ENCODE peak calls at places on chromosomes 16 and 17, in nine cellular contexts. Q is Calu3; L is iris pigment epithelial cell; A is A549; E is GM12878; M is CD8-positive, alpha-beta memory T cell; B is IMR-90; R is MCF 10A; J is kidney glomerular epithelial cell. T is an unnamed sample.

GRCh38 chr16:27441998-27442397 is 40.0 kb downstream of the IL21R start:
- DNase-seq in Q (no peak), L (no peak), A (no peak), E (no peak), M (no peak), B (no peak), R (no peak), J (no peak), T (no peak)

GRCh38 chr17:49707246-49707607 is 537 bp downstream of the SLC35B1 start:
- DNase-seq in Q (peak), L (peak), A (no peak), E (no peak), M (peak), B (no peak), R (no peak), J (no peak), T (peak)

GRCh38 chr17:77914440-77915254 is 43.9 kb upstream of the TNRC6C start:
- DNase-seq in Q (no peak), L (no peak), A (no peak), E (no peak), M (no peak), B (no peak), R (peak), J (no peak), T (no peak)

GRCh38 chr16:29899516-29900101 is at the start of gene SEZ6L2:
- DNase-seq in Q (peak), L (peak), A (peak), E (no peak), M (no peak), B (peak), R (peak), J (peak), T (no peak)

GRCh38 chr17:42422412-42422957 is 571 bp downstream of the CAVIN1 start:
- DNase-seq in Q (peak), L (peak), A (peak), E (no peak), M (peak), B (peak), R (peak), J (peak), T (no peak)

GRCh38 chr16:695355-696089 is 5.3 kb upstream of the WDR24 start:
- DNase-seq in Q (peak), L (no peak), A (peak), E (no peak), M (peak), B (no peak), R (peak), J (no peak), T (peak)

GRCh38 chr17:30240177-30240576 is 4.7 kb upstream of the SLC6A4 start:
- DNase-seq in Q (no peak), L (no peak), A (no peak), E (no peak), M (no peak), B (no peak), R (no peak), J (no peak), T (no peak)

GRCh38 chr17:173064-173911 is 8.2 kb downstream of the DOC2B start:
- DNase-seq in Q (no peak), L (no peak), A (no peak), E (no peak), M (no peak), B (no peak), R (no peak), J (no peak), T (no peak)

GRCh38 chr16:82081271-82081670 is 46.2 kb downstream of the HSD17B2 start:
- DNase-seq in Q (peak), L (no peak), A (no peak), E (no peak), M (no peak), B (no peak), R (no peak), J (no peak), T (no peak)

GRCh38 chr16:30069575-30070462 is 4.3 kb downstream of the ALDOA start:
- DNase-seq in Q (no peak), L (no peak), A (no peak), E (no peak), M (no peak), B (no peak), R (no peak), J (no peak), T (no peak)

GRCh38 chr17:9439851-9440250 is 135.8 kb downstream of the STX8 start:
- DNase-seq in Q (no peak), L (no peak), A (no peak), E (no peak), M (no peak), B (no peak), R (no peak), J (no peak), T (no peak)

GRCh38 chr17:77741109-77741508 is 217.4 kb upstream of the TNRC6C start:
- DNase-seq in Q (no peak), L (no peak), A (peak), E (no peak), M (peak), B (no peak), R (no peak), J (no peak), T (peak)

GRCh38 chr17:45749831-45750335 is 34.2 kb upstream of the CRHR1 start:
- DNase-seq in Q (no peak), L (no peak), A (no peak), E (no peak), M (no peak), B (no peak), R (no peak), J (no peak), T (no peak)

GRCh38 chr17:17941015-17941414 is 31.2 kb downstream of the TOM1L2 start:
- DNase-seq in Q (no peak), L (no peak), A (no peak), E (no peak), M (no peak), B (no peak), R (no peak), J (no peak), T (no peak)

T was measured in NAMALWA.